ENCODE peak calls at places on chromosomes 7 and 10, in seven cellular contexts. W is HFF-Myc, T is AG09309, S is fibroblast of lung, C is thoracic aorta, P is A549, A is AG04450. V is an unnamed sample.

GRCh38 chr10:7195118-7195517 is 215.7 kb downstream of the SFMBT2 start:
- DNase-seq in P (no peak), S (no peak), C (no peak), T (no peak), W (no peak), A (no peak), V (no peak)

GRCh38 chr10:7773845-7774801 is 13.7 kb downstream of the KIN start:
- DNase-seq in C (no peak), T (no peak), W (no peak), A (no peak), P (no peak), S (no peak), V (no peak)

GRCh38 chr10:13659887-13660544 is 73.3 kb downstream of the PRPF18 start:
- DNase-seq in W (peak; percentile 26), T (peak; percentile 48), C (no peak), S (peak; percentile 48), P (peak; percentile 59), A (peak; percentile 21), V (no peak)

GRCh38 chr10:88702848-88703597 is 3.0 kb upstream of the LIPK start:
- DNase-seq in A (peak; percentile 2), W (peak; percentile 27), C (no peak), T (no peak), P (peak; percentile 40), S (peak; percentile 90), V (no peak)

GRCh38 chr10:97612386-97612785 is 20.9 kb downstream of the MORN4 start:
- DNase-seq in P (peak; percentile 85), C (no peak), T (no peak), S (peak; percentile 42), W (peak; percentile 14), A (peak; percentile 15), V (no peak)

GRCh38 chr10:111211756-111212155 is 134.9 kb downstream of the ADRA2A start:
- DNase-seq in P (no peak), S (peak; percentile 33), W (no peak), C (no peak), T (peak; percentile 34), A (no peak), V (peak; percentile 51)

GRCh38 chr10:31536297-31536696 is 217.3 kb downstream of the ZEB1 start:
- DNase-seq in A (no peak), P (no peak), S (no peak), W (no peak), T (no peak), C (no peak), V (no peak)

GRCh38 chr10:125038637-125039036 is 96.7 kb downstream of the ZRANB1 start:
- DNase-seq in S (no peak), C (no peak), A (no peak), T (no peak), W (no peak), P (peak; percentile 38), V (no peak)

GRCh38 chr10:8513155-8514147 is 459.0 kb downstream of the GATA3 start:
- DNase-seq in T (no peak), P (no peak), W (no peak), A (no peak), S (no peak), C (no peak), V (no peak)

GRCh38 chr10:7818295-7819125 is at the start of gene TAF3:
- DNase-seq in T (peak; percentile 31), P (peak; percentile 49), S (peak; percentile 84), A (peak; percentile 44), C (peak; percentile 52), W (peak; percentile 46), V (no peak)

GRCh38 chr10:106973301-106973700 is 191.2 kb downstream of the SORCS1 start:
- DNase-seq in A (no peak), C (no peak), T (no peak), W (no peak), S (no peak), P (no peak), V (no peak)

GRCh38 chr7:117217636-117218035 is 105.2 kb downstream of the WNT2 start:
- DNase-seq in T (peak; percentile 86), P (no peak), S (peak; percentile 92), W (no peak), A (peak; percentile 55), C (no peak), V (peak; percentile 77)

GRCh38 chr7:26159243-26159642 is 7.2 kb downstream of the NFE2L3 start:
- DNase-seq in T (no peak), A (no peak), C (no peak), W (no peak), P (no peak), S (peak; percentile 55), V (no peak)

GRCh38 chr10:109902992-109903947 is 20.0 kb downstream of the XPNPEP1 start:
- DNase-seq in S (no peak), C (no peak), A (no peak), P (no peak), T (no peak), W (no peak), V (no peak)

GRCh38 chr10:103281753-103282152 is 4.8 kb downstream of the INA start:
- DNase-seq in S (no peak), W (no peak), T (no peak), P (no peak), C (no peak), A (no peak), V (no peak)

GRCh38 chr10:69994262-69994661 is 58.4 kb upstream of the MACROH2A2 start:
- DNase-seq in A (no peak), S (peak; percentile 36), W (no peak), C (no peak), P (peak; percentile 82), T (no peak), V (no peak)

GRCh38 chr10:70575874-70576802 is 26.4 kb downstream of the PRF1 start:
- DNase-seq in C (no peak), T (no peak), S (peak; percentile 80), A (no peak), P (no peak), W (no peak), V (no peak)

GRCh38 chr7:5287802-5288201 is 5.1 kb downstream of the SLC29A4 start:
- DNase-seq in A (no peak), S (no peak), W (no peak), T (no peak), C (no peak), P (no peak), V (no peak)

DNA sequence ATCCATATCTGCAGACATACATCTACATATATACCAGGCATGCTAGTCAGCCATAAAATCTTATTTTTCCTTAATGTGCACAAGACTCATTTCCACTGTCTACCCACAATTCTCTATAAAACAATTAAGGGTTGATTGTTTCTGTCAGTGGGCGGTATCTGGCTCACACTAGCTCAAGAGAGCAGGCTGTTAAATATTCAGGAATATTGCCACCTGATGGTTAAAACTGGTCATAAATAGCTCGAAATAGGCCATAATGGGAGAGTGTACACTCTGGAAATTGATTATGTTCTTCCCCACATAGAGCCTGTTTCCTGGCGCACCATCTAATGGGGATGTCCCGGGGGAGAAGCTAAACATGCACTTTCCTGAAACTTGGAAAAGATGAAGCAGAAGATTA is 620.6 kb upstream of the ANKRD30A start:
- DNase-seq in S (no peak), W (no peak), P (no peak), C (no peak), A (no peak), T (no peak), V (no peak)
- TF ChIP-seq CTCF in S (no peak), W (no peak), P (no peak), C (no peak), A (peak; percentile 9), T (peak; percentile 2), V (no peak)

DNA sequence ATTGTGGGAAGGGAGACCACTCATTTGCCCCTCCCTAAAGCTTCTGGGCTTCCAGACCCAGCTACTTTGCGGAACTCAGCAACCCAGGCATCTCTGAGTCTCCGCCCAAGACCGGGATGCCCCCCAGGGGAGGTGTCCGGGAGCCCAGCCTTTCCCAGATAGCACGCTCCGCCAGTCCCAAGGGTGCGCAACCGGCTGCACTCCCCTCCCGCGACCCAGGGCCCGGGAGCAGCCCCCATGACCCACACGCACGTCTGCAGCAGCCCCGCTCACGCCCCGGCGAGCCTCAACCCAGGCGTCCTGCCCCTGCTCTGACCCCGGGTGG is at the start of gene EPO:
- DNase-seq in P (no peak), A (no peak), S (no peak), C (no peak), W (no peak), T (no peak), V (no peak)
- H3K4me3 ChIP-seq in P (peak within 1 kb of the TSS; percentile 40), A (peak within 1 kb of the TSS; percentile 2), S (no peak within 1 kb of the TSS), C (no peak within 1 kb of the TSS), W (no peak within 1 kb of the TSS), T (peak within 1 kb of the TSS; percentile 2), V (peak within 1 kb of the TSS; percentile 23)

GRCh38 chr7:104032486-104032885 is 43.0 kb upstream of the RELN start:
- DNase-seq in A (no peak), T (no peak), W (no peak), P (no peak), S (no peak), C (no peak), V (no peak)
- TF ChIP-seq CTCF in A (no peak), T (no peak), W (no peak), P (no peak), S (no peak), C (no peak), V (no peak)

DNA sequence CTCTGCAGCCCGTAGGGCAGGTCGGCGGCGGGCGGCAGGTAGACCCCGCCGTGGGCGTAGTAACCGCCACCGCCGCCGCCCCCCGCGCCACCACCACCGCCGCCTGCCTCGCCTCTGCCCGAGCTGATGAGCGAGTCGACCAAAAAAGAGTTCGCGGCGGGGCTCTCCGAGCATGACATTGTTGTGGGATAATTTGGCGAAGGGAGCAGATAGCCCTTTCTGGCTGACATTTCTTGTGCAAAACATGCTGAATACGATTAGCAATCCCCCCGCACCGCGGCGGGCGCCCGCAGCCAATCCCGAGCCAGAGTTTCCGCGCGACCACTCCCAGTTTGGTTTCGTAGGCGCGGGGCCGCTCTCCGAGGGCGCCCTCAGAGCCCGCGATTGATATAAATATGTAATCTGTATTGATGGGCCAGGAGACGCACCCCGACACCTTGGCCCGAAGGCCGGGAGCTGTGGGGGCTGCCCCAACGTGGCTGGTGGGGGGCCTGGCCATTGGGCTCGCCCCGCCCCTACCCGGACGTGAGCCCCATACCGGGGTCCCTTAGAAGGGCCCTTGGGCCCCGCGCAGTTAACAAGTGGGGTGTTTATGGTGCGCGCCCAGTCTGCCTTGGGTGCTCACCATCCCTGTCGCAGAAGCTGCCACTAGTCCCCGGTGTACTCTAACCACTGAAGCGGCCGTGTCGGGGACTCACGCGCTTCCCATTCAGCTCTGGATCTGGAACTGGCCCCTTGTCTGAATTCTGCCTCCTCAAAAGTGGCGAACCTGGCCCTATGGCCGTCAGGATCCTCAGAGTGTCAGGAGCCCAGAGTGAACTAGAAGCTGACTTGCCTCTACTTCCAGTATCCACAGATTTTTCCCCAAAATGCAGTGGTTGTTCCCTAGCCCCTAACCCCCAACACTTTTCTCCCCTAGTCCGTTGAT is at the start of gene HOXA10:
- DNase-seq in A (no peak), W (no peak), P (no peak), T (no peak), C (no peak), S (no peak), V (no peak)
- H3K4me3 ChIP-seq in A (peak within 1 kb of the TSS; percentile 25), W (peak within 1 kb of the TSS; percentile 83), P (peak within 1 kb of the TSS; percentile 54), T (peak within 1 kb of the TSS; percentile 87), C (peak within 1 kb of the TSS; percentile 74), S (peak within 1 kb of the TSS; percentile 10), V (peak within 1 kb of the TSS; percentile 75)